ENCODE peak calls at places on chromosomes 2 and 18, in nine cellular contexts. V is HFFc6; G is neural crest cell; O is activated effector memory CD4-positive, alpha-beta T cell treated with anti-CD3 and anti-CD28 coated beads, Interleukin-2, amount 50 U/mL, for 16 hours; H is posterior cingulate gyrus; P is ELR; F is OCI-LY7; L is heart left ventricle; Z is NCI-H524 treated with DMSO at 0.1 percent for 48 hours. X is an unnamed sample.

GRCh38 chr2:176653856-176654443 is 384.7 kb downstream of the MTX2 start:
- DNase-seq in Z (no peak), V (peak), O (no peak), G (peak), P (peak), H (peak), F (peak), L (peak), X (peak)

GRCh38 chr18:29874519-29875098 is 1167.9 kb downstream of the DSC3 start:
- DNase-seq in V (peak), G (peak), F (peak), L (no peak), O (no peak), Z (no peak), H (no peak), P (peak), X (peak)

GRCh38 chr2:169561364-169561763 is 12.3 kb downstream of the FASTKD1 start:
- DNase-seq in O (no peak), H (no peak), G (no peak), Z (no peak), L (no peak), F (peak), V (no peak), P (peak), X (no peak)

GRCh38 chr2:96413067-96413722 is 77.6 kb downstream of the NCAPH start:
- DNase-seq in F (no peak), L (no peak), V (no peak), Z (no peak), G (no peak), H (no peak), O (no peak), P (no peak), X (peak)

GRCh38 chr18:26757263-26758019 is 108.1 kb downstream of the AQP4 start:
- DNase-seq in G (no peak), F (no peak), V (no peak), Z (no peak), O (no peak), L (no peak), P (no peak), H (no peak), X (no peak)

GRCh38 chr18:80254971-80255500 is 7.7 kb upstream of the PARD6G start:
- DNase-seq in F (no peak), L (no peak), O (no peak), Z (no peak), P (no peak), H (peak), V (no peak), G (no peak), X (no peak)

GRCh38 chr2:122748552-122749011 is 993.1 kb downstream of the TSN start:
- DNase-seq in Z (no peak), P (peak), O (no peak), F (no peak), L (peak), V (no peak), G (no peak), H (no peak), X (no peak)

GRCh38 chr18:58567453-58568196 is 61.3 kb downstream of the ALPK2 start:
- DNase-seq in H (no peak), P (peak), G (no peak), L (peak), Z (no peak), V (peak), O (no peak), F (no peak), X (peak)

GRCh38 chr18:65235966-65236634 is 514.7 kb upstream of the CDH7 start:
- DNase-seq in Z (peak), G (no peak), O (no peak), H (peak), V (no peak), L (no peak), P (no peak), F (no peak), X (peak)

GRCh38 chr18:45359275-45360009 is 255.8 kb upstream of the SLC14A2 start:
- DNase-seq in Z (no peak), O (no peak), P (no peak), H (peak), F (no peak), V (no peak), G (no peak), L (no peak), X (no peak)

GRCh38 chr2:220682616-220683015 is 889.5 kb downstream of the EPHA4 start:
- DNase-seq in V (peak), H (no peak), P (peak), L (no peak), F (no peak), O (no peak), G (no peak), Z (no peak), X (peak)

GRCh38 chr2:217653240-217653639 is 349.6 kb downstream of the TNS1 start:
- DNase-seq in Z (no peak), V (peak), L (peak), G (no peak), P (peak), O (no peak), F (no peak), H (peak), X (peak)

GRCh38 chr2:26178746-26179436 is 6.0 kb downstream of the GAREM2 start:
- DNase-seq in F (no peak), O (no peak), V (no peak), P (peak), L (peak), H (peak), G (no peak), Z (no peak), X (no peak)

GRCh38 chr2:121903037-121903689 is 147.7 kb downstream of the TSN start:
- DNase-seq in Z (peak), V (no peak), H (no peak), F (no peak), L (peak), G (no peak), P (no peak), O (no peak), X (no peak)

GRCh38 chr2:45904267-45904921 is 252.9 kb downstream of the PRKCE start:
- DNase-seq in V (no peak), L (no peak), H (no peak), P (no peak), O (no peak), Z (peak), F (no peak), G (no peak), X (no peak)

GRCh38 chr2:49044680-49045079 is 109.6 kb downstream of the FSHR start:
- DNase-seq in Z (no peak), F (no peak), L (no peak), O (no peak), H (no peak), V (no peak), G (no peak), P (no peak), X (no peak)

GRCh38 chr2:109257653-109258052 is 128.6 kb downstream of the SH3RF3 start:
- DNase-seq in O (no peak), Z (no peak), F (no peak), V (no peak), L (no peak), H (peak), P (no peak), G (no peak), X (no peak)

GRCh38 chr18:74796928-74797576 is 199.4 kb downstream of the ZNF407 start:
- DNase-seq in F (peak), L (no peak), H (no peak), O (no peak), P (peak), G (no peak), V (peak), Z (no peak), X (peak)

GRCh38 chr2:160918909-160919503 is 241.2 kb upstream of the TANK start:
- DNase-seq in Z (peak), P (peak), O (peak), V (peak), F (peak), L (peak), G (peak), H (peak), X (peak)

GRCh38 chr2:240564191-240564570 is 4.0 kb downstream of the DUSP28 start:
- DNase-seq in G (no peak), O (no peak), L (no peak), Z (no peak), V (no peak), F (no peak), P (no peak), H (peak), X (no peak)

GRCh38 chr2:221123396-221123795 is 448.7 kb downstream of the EPHA4 start:
- DNase-seq in V (no peak), H (no peak), Z (no peak), L (no peak), G (no peak), O (no peak), P (no peak), F (no peak), X (no peak)

GRCh38 chr18:61531182-61531581 is 198.0 kb downstream of the CDH20 start:
- DNase-seq in P (no peak), O (no peak), F (no peak), L (peak), Z (no peak), H (peak), G (no peak), V (no peak), X (no peak)

GRCh38 chr2:70104231-70105111 is 17.2 kb downstream of the PCBP1 start:
- DNase-seq in V (peak), L (no peak), P (peak), H (peak), Z (no peak), O (peak), G (peak), F (peak), X (no peak)

GRCh38 chr2:231900486-231900942 is 25.7 kb downstream of the NPPC start:
- DNase-seq in Z (no peak), V (peak), O (peak), P (peak), F (peak), L (peak), G (peak), H (peak), X (peak)

GRCh38 chr18:23416283-23416682 is 36.8 kb upstream of the RIOK3 start:
- DNase-seq in Z (no peak), V (no peak), P (no peak), O (no peak), L (no peak), F (no peak), H (no peak), G (no peak), X (no peak)

GRCh38 chr2:19902272-19902730 is 518 bp upstream of the TTC32 start:
- DNase-seq in O (no peak), Z (peak), F (no peak), G (no peak), P (peak), H (no peak), V (no peak), L (no peak), X (peak)

GRCh38 chr2:233468746-233469110 is 97.9 kb downstream of the USP40 start:
- DNase-seq in O (peak), F (no peak), L (peak), H (peak), P (no peak), Z (no peak), V (no peak), G (no peak), X (no peak)

GRCh38 chr2:83742117-83742782 is 716.8 kb downstream of the SUCLG1 start:
- DNase-seq in O (no peak), F (no peak), Z (no peak), H (no peak), L (peak), P (no peak), G (no peak), V (no peak), X (no peak)